ENCODE peak calls at places on chromosomes 2 and 18, in six cellular contexts. V, C, O, F, K and Q are unnamed samples.

GRCh38 chr2:39603436-39603835 is 62.3 kb upstream of the TMEM178A start:
- DNase-seq in V (no peak), C (no peak), O (no peak), F (no peak), K (no peak), Q (no peak)

GRCh38 chr2:57621984-57622383 is 424.6 kb upstream of the VRK2 start:
- DNase-seq in V (no peak), C (no peak), O (no peak), F (no peak), K (no peak), Q (no peak)

GRCh38 chr18:32469190-32469611 is 1.5 kb downstream of the GAREM1 start:
- DNase-seq in V (peak; percentile 49), C (peak; percentile 37), O (no peak), F (peak; percentile 15), K (peak; percentile 29), Q (peak; percentile 75)

GRCh38 chr2:187854801-187855200 is 300.6 kb upstream of the TFPI start:
- DNase-seq in V (no peak), C (no peak), O (no peak), F (no peak), K (no peak), Q (no peak)

GRCh38 chr18:26455639-26456038 is 92.7 kb downstream of the KCTD1 start:
- DNase-seq in V (no peak), C (no peak), O (no peak), F (no peak), K (no peak), Q (no peak)

GRCh38 chr2:180991361-180991760 is 11.0 kb downstream of the UBE2E3 start:
- DNase-seq in V (no peak), C (no peak), O (no peak), F (no peak), K (no peak), Q (no peak)

GRCh38 chr2:109311771-109312170 is 182.8 kb downstream of the SH3RF3 start:
- DNase-seq in V (no peak), C (no peak), O (no peak), F (no peak), K (no peak), Q (no peak)

GRCh38 chr2:55120634-55121359 is 70.5 kb upstream of the RTN4 start:
- DNase-seq in V (no peak), C (no peak), O (no peak), F (no peak), K (no peak), Q (peak; percentile 70)

GRCh38 chr18:7789853-7790552 is 222.9 kb downstream of the PTPRM start:
- DNase-seq in V (peak; percentile 33), C (peak; percentile 11), O (no peak), F (peak; percentile 58), K (peak; percentile 18), Q (peak; percentile 19)

GRCh38 chr18:79914614-79915160 is 36.8 kb downstream of the SLC66A2 start:
- DNase-seq in V (peak; percentile 16), C (no peak), O (no peak), F (no peak), K (no peak), Q (no peak)

GRCh38 chr2:165536861-165537499 is 67.5 kb downstream of the CSRNP3 start:
- DNase-seq in V (no peak), C (no peak), O (no peak), F (no peak), K (no peak), Q (no peak)

GRCh38 chr2:8889978-8890377 is 52.6 kb upstream of the KIDINS220 start:
- DNase-seq in V (no peak), C (no peak), O (no peak), F (no peak), K (no peak), Q (no peak)

GRCh38 chr2:120940726-120941256 is 205.1 kb downstream of the GLI2 start:
- DNase-seq in V (no peak), C (no peak), O (no peak), F (no peak), K (no peak), Q (no peak)

GRCh38 chr2:38248707-38249106 is 128.4 kb downstream of the ATL2 start:
- DNase-seq in V (no peak), C (no peak), O (no peak), F (no peak), K (no peak), Q (no peak)

GRCh38 chr2:212912445-212913103 is 238.8 kb downstream of the IKZF2 start:
- DNase-seq in V (peak; percentile 57), C (peak; percentile 67), O (no peak), F (no peak), K (peak; percentile 53), Q (no peak)

GRCh38 chr2:30662268-30663131 is 144.7 kb downstream of the CAPN13 start:
- DNase-seq in V (no peak), C (peak; percentile 51), O (no peak), F (no peak), K (peak; percentile 50), Q (no peak)

GRCh38 chr2:121735520-121736074 is 1.1 kb downstream of the NIFK start:
- DNase-seq in V (no peak), C (no peak), O (no peak), F (no peak), K (no peak), Q (no peak)

GRCh38 chr2:160472839-160473251 is 20.8 kb downstream of the RBMS1 start:
- DNase-seq in V (no peak), C (peak; percentile 12), O (no peak), F (no peak), K (no peak), Q (no peak)

GRCh38 chr2:34096552-34097171 is 497.6 kb upstream of the FAM98A start:
- DNase-seq in V (peak; percentile 60), C (peak; percentile 53), O (no peak), F (peak; percentile 65), K (peak; percentile 50), Q (peak; percentile 87)

GRCh38 chr18:63476666-63477065 is at the start of gene SERPINB5:
- DNase-seq in V (peak; percentile 49), C (no peak), O (no peak), F (no peak), K (no peak), Q (no peak)

GRCh38 chr2:217512728-217513127 is 490.1 kb downstream of the TNS1 start:
- DNase-seq in V (no peak), C (no peak), O (no peak), F (no peak), K (no peak), Q (no peak)

GRCh38 chr2:64311948-64312621 is 141.9 kb upstream of the LGALSL start:
- DNase-seq in V (peak; percentile 75), C (peak; percentile 77), O (no peak), F (peak; percentile 54), K (no peak), Q (peak; percentile 83)

GRCh38 chr2:240818543-240819403 is 1.2 kb downstream of the KIF1A start:
- DNase-seq in V (peak; percentile 20), C (no peak), O (no peak), F (peak; percentile 44), K (no peak), Q (peak; percentile 64)

GRCh38 chr2:230161180-230161579 is 58.6 kb downstream of the SP110 start:
- DNase-seq in V (no peak), C (no peak), O (no peak), F (no peak), K (no peak), Q (no peak)

GRCh38 chr2:217433522-217433921 is 569.3 kb downstream of the TNS1 start:
- DNase-seq in V (no peak), C (no peak), O (no peak), F (no peak), K (no peak), Q (no peak)

GRCh38 chr18:8946046-8946838 is 156.3 kb upstream of the NDUFV2 start:
- DNase-seq in V (no peak), C (peak; percentile 54), O (no peak), F (no peak), K (peak; percentile 94), Q (no peak)

GRCh38 chr18:35417223-35417622 is 40.1 kb upstream of the ZNF396 start:
- DNase-seq in V (no peak), C (no peak), O (no peak), F (no peak), K (no peak), Q (no peak)

GRCh38 chr2:152506843-152507242 is 171.9 kb downstream of the FMNL2 start:
- DNase-seq in V (no peak), C (peak; percentile 82), O (no peak), F (no peak), K (peak; percentile 89), Q (no peak)

GRCh38 chr2:148167855-148168254 is 147.0 kb downstream of the MBD5 start:
- DNase-seq in V (no peak), C (no peak), O (no peak), F (no peak), K (no peak), Q (no peak)

GRCh38 chr2:11945139-11946126 is 199.0 kb downstream of the LPIN1 start:
- DNase-seq in V (no peak), C (no peak), O (no peak), F (no peak), K (no peak), Q (no peak)

GRCh38 chr2:10343658-10344057 is 41.0 kb downstream of the HPCAL1 start:
- DNase-seq in V (no peak), C (no peak), O (no peak), F (no peak), K (no peak), Q (no peak)

GRCh38 chr18:77127769-77128671 is 4.6 kb downstream of the MBP start:
- DNase-seq in V (no peak), C (peak; percentile 76), O (no peak), F (no peak), K (peak; percentile 90), Q (no peak)

GRCh38 chr2:20526666-20527065 is 79.8 kb downstream of the RHOB start:
- DNase-seq in V (peak; percentile 46), C (peak; percentile 72), O (no peak), F (no peak), K (no peak), Q (peak; percentile 35)

GRCh38 chr2:20351555-20352229 is 1.0 kb upstream of the PUM2 start:
- DNase-seq in V (peak; percentile 60), C (no peak), O (no peak), F (no peak), K (no peak), Q (no peak)

GRCh38 chr2:71281950-71282349 is 49.6 kb upstream of the ZNF638 start:
- DNase-seq in V (no peak), C (no peak), O (no peak), F (no peak), K (no peak), Q (no peak)

GRCh38 chr2:46034535-46034934 is 262.7 kb upstream of the EPAS1 start:
- DNase-seq in V (peak; percentile 71), C (peak; percentile 42), O (no peak), F (no peak), K (peak; percentile 11), Q (no peak)

GRCh38 chr2:168169097-168169745 is 78.2 kb downstream of the STK39 start:
- DNase-seq in V (no peak), C (no peak), O (no peak), F (no peak), K (no peak), Q (no peak)

GRCh38 chr2:180366481-180366880 is 359.4 kb upstream of the CWC22 start:
- DNase-seq in V (no peak), C (no peak), O (no peak), F (no peak), K (no peak), Q (no peak)

GRCh38 chr2:126732682-126733245 is 76.8 kb downstream of the GYPC start:
- DNase-seq in V (no peak), C (no peak), O (no peak), F (no peak), K (no peak), Q (no peak)